ENCODE peak calls at places on chromosomes 12 and 14, in seven cellular contexts. One of them, this sample, is unnamed.

GRCh38 chr12:50221228-50222008 is 54.2 kb upstream of the CERS5 start:
- DNase-seq in upper lobe of right lung: no peak
- DNase-seq in CD4-positive, alpha-beta T cell: no peak
- DNase-seq in colonic mucosa: no peak
- DNase-seq in esophagus squamous epithelium: no peak
- DNase-seq in CD8-positive, alpha-beta T cell: no peak
- DNase-seq in mesendoderm: peak; percentile 66
- DNase-seq in this sample: no peak

GRCh38 chr12:52543985-52544888 is 8.7 kb downstream of the KRT71 start:
- DNase-seq in upper lobe of right lung: no peak
- DNase-seq in CD4-positive, alpha-beta T cell: no peak
- DNase-seq in colonic mucosa: no peak
- DNase-seq in esophagus squamous epithelium: no peak
- DNase-seq in CD8-positive, alpha-beta T cell: no peak
- DNase-seq in mesendoderm: no peak
- DNase-seq in this sample: peak; percentile 72

GRCh38 chr14:65976771-65977170 is 509.4 kb upstream of the CCDC196 start:
- DNase-seq in upper lobe of right lung: no peak
- DNase-seq in CD4-positive, alpha-beta T cell: no peak
- DNase-seq in colonic mucosa: no peak
- DNase-seq in esophagus squamous epithelium: no peak
- DNase-seq in CD8-positive, alpha-beta T cell: no peak
- DNase-seq in mesendoderm: no peak
- DNase-seq in this sample: no peak

GRCh38 chr12:20555771-20556170 is 139.4 kb upstream of the SLCO1C1 start:
- DNase-seq in upper lobe of right lung: no peak
- DNase-seq in CD4-positive, alpha-beta T cell: no peak
- DNase-seq in colonic mucosa: no peak
- DNase-seq in esophagus squamous epithelium: no peak
- DNase-seq in CD8-positive, alpha-beta T cell: no peak
- DNase-seq in mesendoderm: no peak
- DNase-seq in this sample: no peak

GRCh38 chr14:47454025-47454424 is 221.4 kb downstream of the MDGA2 start:
- DNase-seq in upper lobe of right lung: no peak
- DNase-seq in CD4-positive, alpha-beta T cell: no peak
- DNase-seq in colonic mucosa: no peak
- DNase-seq in esophagus squamous epithelium: no peak
- DNase-seq in CD8-positive, alpha-beta T cell: no peak
- DNase-seq in mesendoderm: no peak
- DNase-seq in this sample: no peak

GRCh38 chr14:22466520-22466919 is 122.5 kb downstream of the DAD1 start:
- DNase-seq in upper lobe of right lung: no peak
- DNase-seq in CD4-positive, alpha-beta T cell: no peak
- DNase-seq in colonic mucosa: no peak
- DNase-seq in esophagus squamous epithelium: no peak
- DNase-seq in CD8-positive, alpha-beta T cell: no peak
- DNase-seq in mesendoderm: no peak
- DNase-seq in this sample: no peak

GRCh38 chr12:6542209-6543009 is 8.1 kb downstream of the GAPDH start:
- DNase-seq in upper lobe of right lung: no peak
- DNase-seq in CD4-positive, alpha-beta T cell: no peak
- DNase-seq in colonic mucosa: peak; percentile 90
- DNase-seq in esophagus squamous epithelium: no peak
- DNase-seq in CD8-positive, alpha-beta T cell: no peak
- DNase-seq in mesendoderm: peak; percentile 11
- DNase-seq in this sample: no peak

GRCh38 chr14:91872517-91873470 is 5.5 kb upstream of the TC2N start:
- DNase-seq in upper lobe of right lung: peak; percentile 88
- DNase-seq in CD4-positive, alpha-beta T cell: peak; percentile 58
- DNase-seq in colonic mucosa: peak; percentile 92
- DNase-seq in esophagus squamous epithelium: no peak
- DNase-seq in CD8-positive, alpha-beta T cell: peak; percentile 77
- DNase-seq in mesendoderm: no peak
- DNase-seq in this sample: peak; percentile 40

GRCh38 chr14:32896979-32897723 is 41.5 kb upstream of the NPAS3 start:
- DNase-seq in upper lobe of right lung: no peak
- DNase-seq in CD4-positive, alpha-beta T cell: no peak
- DNase-seq in colonic mucosa: no peak
- DNase-seq in esophagus squamous epithelium: no peak
- DNase-seq in CD8-positive, alpha-beta T cell: no peak
- DNase-seq in mesendoderm: no peak
- DNase-seq in this sample: no peak

GRCh38 chr12:127820846-127821245 is 446.1 kb upstream of the TMEM132C start:
- DNase-seq in upper lobe of right lung: no peak
- DNase-seq in CD4-positive, alpha-beta T cell: no peak
- DNase-seq in colonic mucosa: no peak
- DNase-seq in esophagus squamous epithelium: no peak
- DNase-seq in CD8-positive, alpha-beta T cell: no peak
- DNase-seq in mesendoderm: no peak
- DNase-seq in this sample: no peak

GRCh38 chr12:68739891-68740290 is 6.1 kb upstream of the SLC35E3 start:
- DNase-seq in upper lobe of right lung: no peak
- DNase-seq in CD4-positive, alpha-beta T cell: no peak
- DNase-seq in colonic mucosa: no peak
- DNase-seq in esophagus squamous epithelium: no peak
- DNase-seq in CD8-positive, alpha-beta T cell: no peak
- DNase-seq in mesendoderm: no peak
- DNase-seq in this sample: no peak

GRCh38 chr12:19757317-19757877 is 318.1 kb downstream of the AEBP2 start:
- DNase-seq in upper lobe of right lung: no peak
- DNase-seq in CD4-positive, alpha-beta T cell: no peak
- DNase-seq in colonic mucosa: no peak
- DNase-seq in esophagus squamous epithelium: no peak
- DNase-seq in CD8-positive, alpha-beta T cell: no peak
- DNase-seq in mesendoderm: peak; percentile 45
- DNase-seq in this sample: no peak

GRCh38 chr14:32808574-32809098 is 130.0 kb upstream of the NPAS3 start:
- DNase-seq in upper lobe of right lung: no peak
- DNase-seq in CD4-positive, alpha-beta T cell: no peak
- DNase-seq in colonic mucosa: no peak
- DNase-seq in esophagus squamous epithelium: no peak
- DNase-seq in CD8-positive, alpha-beta T cell: no peak
- DNase-seq in mesendoderm: no peak
- DNase-seq in this sample: peak; percentile 30

GRCh38 chr14:35879141-35879648 is 53.1 kb downstream of the BRMS1L start:
- DNase-seq in upper lobe of right lung: no peak
- DNase-seq in CD4-positive, alpha-beta T cell: no peak
- DNase-seq in colonic mucosa: no peak
- DNase-seq in esophagus squamous epithelium: no peak
- DNase-seq in CD8-positive, alpha-beta T cell: no peak
- DNase-seq in mesendoderm: no peak
- DNase-seq in this sample: no peak

GRCh38 chr14:35877276-35877675 is 51.1 kb downstream of the BRMS1L start:
- DNase-seq in upper lobe of right lung: no peak
- DNase-seq in CD4-positive, alpha-beta T cell: no peak
- DNase-seq in colonic mucosa: no peak
- DNase-seq in esophagus squamous epithelium: no peak
- DNase-seq in CD8-positive, alpha-beta T cell: no peak
- DNase-seq in mesendoderm: no peak
- DNase-seq in this sample: no peak

GRCh38 chr14:35879654-35880249 is 53.6 kb downstream of the BRMS1L start:
- DNase-seq in upper lobe of right lung: no peak
- DNase-seq in CD4-positive, alpha-beta T cell: no peak
- DNase-seq in colonic mucosa: no peak
- DNase-seq in esophagus squamous epithelium: no peak
- DNase-seq in CD8-positive, alpha-beta T cell: no peak
- DNase-seq in mesendoderm: no peak
- DNase-seq in this sample: no peak

GRCh38 chr14:35881280-35881679 is 55.1 kb downstream of the BRMS1L start:
- DNase-seq in upper lobe of right lung: no peak
- DNase-seq in CD4-positive, alpha-beta T cell: no peak
- DNase-seq in colonic mucosa: no peak
- DNase-seq in esophagus squamous epithelium: no peak
- DNase-seq in CD8-positive, alpha-beta T cell: no peak
- DNase-seq in mesendoderm: no peak
- DNase-seq in this sample: no peak

DNA sequence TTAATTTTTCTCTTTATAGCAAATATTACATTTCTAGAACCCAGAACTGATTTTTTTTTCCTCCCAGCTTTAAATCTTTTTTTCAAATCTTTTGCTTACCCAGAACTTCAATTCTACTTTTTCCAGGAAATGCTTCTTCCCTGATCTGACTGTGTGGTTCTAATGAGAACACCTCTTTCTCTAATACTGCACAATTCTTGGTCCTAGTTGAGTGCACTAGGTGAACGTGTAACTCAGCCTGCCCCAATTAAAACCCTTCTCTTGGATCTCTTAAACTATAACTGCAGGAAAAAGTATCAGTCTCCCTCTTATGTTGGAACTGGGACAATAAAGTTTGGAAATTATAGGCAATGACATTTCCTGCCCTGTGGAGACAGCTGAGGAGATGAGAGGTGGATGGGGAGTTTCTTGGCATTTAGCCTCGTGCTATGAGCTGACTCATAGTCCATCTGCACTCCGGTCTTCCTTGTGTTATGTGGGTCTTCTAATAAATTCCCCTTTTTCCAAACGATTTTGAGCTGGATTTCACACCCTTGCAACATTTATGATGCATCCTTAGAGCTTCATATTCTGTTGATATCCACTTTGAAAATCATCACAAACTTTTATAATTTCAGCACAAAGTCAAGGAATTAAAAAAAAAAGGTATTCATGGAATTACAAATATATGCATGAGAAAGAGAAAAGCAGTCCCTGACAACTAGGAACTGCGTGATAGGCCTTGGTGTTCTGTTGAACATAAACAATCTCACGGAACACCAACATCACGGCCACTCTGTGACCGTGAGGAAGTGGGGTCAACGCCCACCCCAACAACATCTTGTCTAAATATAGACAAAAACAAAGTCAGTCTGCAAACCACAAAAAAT is 52.4 kb downstream of the BRMS1L start:
- DNase-seq in upper lobe of right lung: no peak
- DNase-seq in CD4-positive, alpha-beta T cell: no peak
- DNase-seq in colonic mucosa: peak; percentile 71
- DNase-seq in esophagus squamous epithelium: no peak
- DNase-seq in CD8-positive, alpha-beta T cell: no peak
- DNase-seq in mesendoderm: no peak
- DNase-seq in this sample: no peak
- H3K27me3 ChIP-seq in upper lobe of right lung: no peaks in the 10 kb centered on the region
- H3K27me3 ChIP-seq in CD4-positive, alpha-beta T cell: no peaks in the 10 kb centered on the region
- H3K27me3 ChIP-seq in colonic mucosa: no peaks in the 10 kb centered on the region
- H3K27me3 ChIP-seq in esophagus squamous epithelium: no peaks in the 10 kb centered on the region
- H3K27me3 ChIP-seq in CD8-positive, alpha-beta T cell: no peaks in the 10 kb centered on the region
- H3K27me3 ChIP-seq in mesendoderm: no peaks in the 10 kb centered on the region
- H3K27me3 ChIP-seq in this sample: no peaks in the 10 kb centered on the region

GRCh38 chr14:103820382-103820781 is 27.0 kb downstream of the PPP1R13B start:
- DNase-seq in upper lobe of right lung: no peak
- DNase-seq in CD4-positive, alpha-beta T cell: no peak
- DNase-seq in colonic mucosa: no peak
- DNase-seq in esophagus squamous epithelium: no peak
- DNase-seq in CD8-positive, alpha-beta T cell: no peak
- DNase-seq in mesendoderm: no peak
- DNase-seq in this sample: peak; percentile 44
- H3K27ac ChIP-seq in upper lobe of right lung: no peak overlapping the region
- H3K27ac ChIP-seq in CD4-positive, alpha-beta T cell: no peak overlapping the region
- H3K27ac ChIP-seq in colonic mucosa: peak overlapping the region; percentile 50
- H3K27ac ChIP-seq in esophagus squamous epithelium: peak overlapping the region; percentile 34
- H3K27ac ChIP-seq in CD8-positive, alpha-beta T cell: no peak overlapping the region
- H3K27ac ChIP-seq in mesendoderm: no peak overlapping the region
- H3K27ac ChIP-seq in this sample: peak overlapping the region; percentile 73

DNA sequence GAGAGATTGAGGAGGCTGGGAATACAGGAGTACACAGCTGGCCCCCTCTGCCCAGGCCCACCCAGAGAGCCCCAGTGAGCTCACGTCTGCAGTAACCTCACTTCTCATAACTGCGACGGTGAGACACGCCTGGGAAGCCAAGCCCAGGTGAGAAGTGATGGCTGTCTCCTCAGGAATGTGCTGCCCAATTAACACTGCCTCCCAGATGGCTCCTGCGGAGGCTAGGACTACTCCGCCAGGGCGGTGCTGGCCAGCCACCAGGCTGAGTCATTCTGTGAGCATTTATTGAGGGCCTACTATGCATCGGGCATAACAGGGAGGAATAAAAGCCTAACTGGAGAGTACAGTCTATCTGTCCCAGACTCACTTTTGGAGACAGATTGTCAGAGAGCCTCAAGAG is 9.3 kb upstream of the TMEM106C start:
- DNase-seq in upper lobe of right lung: no peak
- DNase-seq in CD4-positive, alpha-beta T cell: no peak
- DNase-seq in colonic mucosa: peak; percentile 53
- DNase-seq in esophagus squamous epithelium: no peak
- DNase-seq in CD8-positive, alpha-beta T cell: no peak
- DNase-seq in mesendoderm: peak; percentile 84
- DNase-seq in this sample: no peak
- H3K27me3 ChIP-seq in upper lobe of right lung: no peaks in the 10 kb centered on the region
- H3K27me3 ChIP-seq in CD4-positive, alpha-beta T cell: no peaks in the 10 kb centered on the region
- H3K27me3 ChIP-seq in colonic mucosa: no peaks in the 10 kb centered on the region
- H3K27me3 ChIP-seq in esophagus squamous epithelium: no peaks in the 10 kb centered on the region
- H3K27me3 ChIP-seq in CD8-positive, alpha-beta T cell: no peaks in the 10 kb centered on the region
- H3K27me3 ChIP-seq in mesendoderm: no peaks in the 10 kb centered on the region
- H3K27me3 ChIP-seq in this sample: no peaks in the 10 kb centered on the region

GRCh38 chr12:1003600-1004271 is 12.7 kb downstream of the ERC1 start:
- DNase-seq in upper lobe of right lung: no peak
- DNase-seq in CD4-positive, alpha-beta T cell: no peak
- DNase-seq in colonic mucosa: no peak
- DNase-seq in esophagus squamous epithelium: no peak
- DNase-seq in CD8-positive, alpha-beta T cell: no peak
- DNase-seq in mesendoderm: peak; percentile 41
- DNase-seq in this sample: no peak
- H3K27ac ChIP-seq in upper lobe of right lung: no peak overlapping the region
- H3K27ac ChIP-seq in CD4-positive, alpha-beta T cell: no peak overlapping the region
- H3K27ac ChIP-seq in colonic mucosa: no peak overlapping the region
- H3K27ac ChIP-seq in esophagus squamous epithelium: no peak overlapping the region
- H3K27ac ChIP-seq in CD8-positive, alpha-beta T cell: no peak overlapping the region
- H3K27ac ChIP-seq in mesendoderm: no peak overlapping the region
- H3K27ac ChIP-seq in this sample: no peak overlapping the region

DNA sequence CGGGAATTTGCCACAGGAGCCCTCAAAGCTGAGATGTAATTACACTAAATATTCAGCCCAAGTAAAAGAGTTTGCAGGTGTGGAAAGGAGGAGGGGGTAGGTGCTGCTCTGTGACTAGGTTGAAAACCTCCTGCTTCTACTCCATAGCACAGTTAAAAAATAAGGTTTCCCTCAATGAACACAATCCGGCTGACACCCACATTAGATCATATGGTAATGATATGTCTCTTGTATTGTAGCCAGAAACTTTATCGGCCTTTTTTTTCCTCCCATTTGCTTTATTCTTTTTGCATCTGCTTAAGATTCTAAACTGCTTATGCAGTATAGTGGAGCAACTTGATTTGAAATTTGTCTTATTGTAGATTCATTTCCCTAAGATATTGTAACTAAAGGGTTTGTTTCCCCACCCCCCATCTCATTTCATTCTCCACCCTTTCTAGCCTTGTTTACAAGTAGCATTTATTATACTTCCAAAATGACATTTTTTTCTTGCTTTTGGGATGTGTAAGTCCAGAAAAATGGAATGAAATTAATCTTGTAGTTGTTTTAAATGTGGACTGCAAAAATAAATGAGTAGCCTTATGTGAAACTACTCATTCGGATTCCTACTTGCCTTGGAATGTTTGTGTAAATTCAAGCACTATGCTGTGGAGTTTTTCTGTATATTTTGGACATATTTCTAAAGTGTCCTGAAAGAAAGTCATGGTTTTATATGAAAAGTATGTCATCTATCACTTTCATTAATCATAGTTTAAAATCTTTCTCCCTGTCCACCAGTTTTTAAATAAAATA is at the start of gene DCN:
- DNase-seq in upper lobe of right lung: no peak
- DNase-seq in CD4-positive, alpha-beta T cell: no peak
- DNase-seq in colonic mucosa: no peak
- DNase-seq in esophagus squamous epithelium: no peak
- DNase-seq in CD8-positive, alpha-beta T cell: no peak
- DNase-seq in mesendoderm: no peak
- DNase-seq in this sample: no peak
- H3K27me3 ChIP-seq in upper lobe of right lung: no peaks in the 10 kb centered on the region
- H3K27me3 ChIP-seq in CD4-positive, alpha-beta T cell: no peaks in the 10 kb centered on the region
- H3K27me3 ChIP-seq in colonic mucosa: no peaks in the 10 kb centered on the region
- H3K27me3 ChIP-seq in esophagus squamous epithelium: no peaks in the 10 kb centered on the region
- H3K27me3 ChIP-seq in CD8-positive, alpha-beta T cell: no peaks in the 10 kb centered on the region
- H3K27me3 ChIP-seq in mesendoderm: no peaks in the 10 kb centered on the region
- H3K27me3 ChIP-seq in this sample: no peaks in the 10 kb centered on the region

GRCh38 chr12:116414891-116415290 is 137.4 kb upstream of the MED13L start:
- DNase-seq in upper lobe of right lung: no peak
- DNase-seq in CD4-positive, alpha-beta T cell: no peak
- DNase-seq in colonic mucosa: no peak
- DNase-seq in esophagus squamous epithelium: no peak
- DNase-seq in CD8-positive, alpha-beta T cell: no peak
- DNase-seq in mesendoderm: no peak
- DNase-seq in this sample: no peak
- H3K27ac ChIP-seq in upper lobe of right lung: no peak overlapping the region
- H3K27ac ChIP-seq in CD4-positive, alpha-beta T cell: no peak overlapping the region
- H3K27ac ChIP-seq in colonic mucosa: no peak overlapping the region
- H3K27ac ChIP-seq in esophagus squamous epithelium: no peak overlapping the region
- H3K27ac ChIP-seq in CD8-positive, alpha-beta T cell: no peak overlapping the region
- H3K27ac ChIP-seq in mesendoderm: no peak overlapping the region
- H3K27ac ChIP-seq in this sample: no peak overlapping the region